ENCODE peak calls at places on chromosome 6, in seven cellular contexts. H is breast epithelium, B is endothelial cell of umbilical vein, P is uterus, K is tibial nerve, R is A549, E is heart left ventricle. W is an unnamed sample.

GRCh38 chr6:149938571-149939462 is 3.0 kb upstream of the ULBP2 start:
- DNase-seq in H (no peak), B (no peak), P (no peak), K (no peak), R (peak; percentile 20), E (no peak), W (no peak)

GRCh38 chr6:136323431-136324112 is 33.9 kb upstream of the BCLAF1 start:
- DNase-seq in H (no peak), B (no peak), P (peak; percentile 23), K (no peak), R (no peak), E (no peak), W (no peak)

GRCh38 chr6:163298079-163298807 is 116.3 kb upstream of the QKI start:
- DNase-seq in H (no peak), B (no peak), P (no peak), K (no peak), R (no peak), E (no peak), W (no peak)

GRCh38 chr6:84522135-84522535 is 242.3 kb downstream of the TBX18 start:
- DNase-seq in H (no peak), B (peak; percentile 71), P (no peak), K (peak; percentile 21), R (peak; percentile 10), E (no peak), W (no peak)

GRCh38 chr6:139080255-139080920 is 51.8 kb downstream of the ABRACL start:
- DNase-seq in H (no peak), B (no peak), P (no peak), K (no peak), R (no peak), E (no peak), W (peak; percentile 24)

GRCh38 chr6:16441262-16441661 is 202.9 kb downstream of the GMPR start:
- DNase-seq in H (no peak), B (no peak), P (no peak), K (no peak), R (no peak), E (no peak), W (no peak)

GRCh38 chr6:135830452-135830851 is 21.0 kb upstream of the PDE7B start:
- DNase-seq in H (no peak), B (no peak), P (no peak), K (no peak), R (no peak), E (no peak), W (no peak)

GRCh38 chr6:55729665-55730064 is 145.7 kb downstream of the BMP5 start:
- DNase-seq in H (no peak), B (no peak), P (no peak), K (no peak), R (no peak), E (no peak), W (no peak)

GRCh38 chr6:112478036-112478435 is 130.9 kb downstream of the RFPL4B start:
- DNase-seq in H (no peak), B (no peak), P (no peak), K (no peak), R (no peak), E (no peak), W (no peak)

GRCh38 chr6:91704531-91704930 is 1117.7 kb upstream of the MAP3K7 start:
- DNase-seq in H (no peak), B (no peak), P (no peak), K (no peak), R (no peak), E (no peak), W (no peak)

GRCh38 chr6:161249327-161249726 is 24.5 kb downstream of the AGPAT4 start:
- DNase-seq in H (no peak), B (no peak), P (no peak), K (no peak), R (no peak), E (no peak), W (no peak)

GRCh38 chr6:155080876-155081845 is 86.0 kb downstream of the TIAM2 start:
- DNase-seq in H (no peak), B (peak; percentile 77), P (no peak), K (no peak), R (no peak), E (no peak), W (no peak)

GRCh38 chr6:66361886-66362285 is 654.9 kb upstream of the EYS start:
- DNase-seq in H (no peak), B (no peak), P (no peak), K (no peak), R (no peak), E (no peak), W (no peak)

GRCh38 chr6:143074101-143074500 is 13.4 kb downstream of the AIG1 start:
- DNase-seq in H (no peak), B (no peak), P (no peak), K (no peak), R (no peak), E (no peak), W (no peak)

DNA sequence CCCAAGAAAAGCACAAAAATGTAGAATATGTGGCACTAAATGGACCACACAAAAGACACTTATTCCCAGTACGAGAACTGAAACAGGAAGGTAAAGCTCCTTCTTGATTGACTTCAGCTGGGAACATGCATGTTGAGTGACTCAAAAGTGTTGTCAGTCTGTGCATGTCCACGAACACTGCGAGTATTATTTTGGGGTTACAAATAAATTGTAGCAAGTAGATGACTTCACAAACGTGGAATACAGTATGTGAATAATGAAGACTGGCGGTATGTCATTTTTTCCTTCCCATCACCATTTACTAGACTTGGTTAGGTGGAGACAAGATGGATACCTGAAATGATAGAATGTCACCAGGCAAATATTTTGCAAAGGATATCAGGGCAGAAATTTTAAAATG is 45.4 kb downstream of the L3MBTL3 start:
- DNase-seq in H (no peak), B (no peak), P (no peak), K (no peak), R (no peak), E (no peak), W (no peak)
- TF ChIP-seq POLR2A in H (no peak), B (no peak), P (no peak), K (no peak), R (no peak), E (no peak), W (no peak)

DNA sequence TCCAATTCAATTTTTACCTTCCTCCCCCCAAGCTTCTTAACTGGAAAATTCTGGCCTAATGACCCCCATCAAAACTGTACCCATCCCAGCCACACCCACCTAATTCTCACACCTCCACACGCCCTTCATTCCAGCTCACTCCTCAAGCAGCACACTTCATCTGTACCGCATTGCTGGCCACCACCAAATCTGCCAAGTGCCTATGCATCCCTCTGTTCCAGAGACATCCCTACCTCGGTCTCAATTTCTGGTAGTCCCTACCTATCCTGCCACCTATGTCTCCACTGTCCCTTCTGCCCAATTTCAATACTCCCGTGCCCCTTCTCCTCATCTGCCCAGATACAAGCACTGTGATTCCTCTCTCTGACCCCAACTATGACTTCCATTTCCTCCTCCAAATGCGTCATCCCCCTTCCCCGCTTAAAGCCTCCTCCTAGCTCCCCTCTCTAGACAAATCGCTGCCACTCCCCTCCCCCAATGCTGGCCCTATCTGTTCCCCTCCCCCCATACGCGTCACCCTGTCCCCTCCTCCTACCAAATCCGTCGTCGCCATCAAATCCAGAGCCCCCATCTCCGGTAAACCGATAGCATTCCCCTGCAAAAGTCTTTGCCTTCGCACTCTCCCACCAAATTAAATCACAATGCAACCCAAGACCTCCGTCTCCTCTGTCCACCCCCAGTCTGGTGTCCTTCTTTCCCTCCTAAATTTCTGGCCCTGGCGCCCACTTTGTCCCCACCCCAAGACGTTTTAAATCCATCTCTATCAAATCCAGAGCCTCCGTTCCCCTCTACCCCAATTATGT is 1.2 kb downstream of the MTCH1 start:
- DNase-seq in H (no peak), B (peak; percentile 68), P (peak; percentile 55), K (no peak), R (no peak), E (peak; percentile 76), W (no peak)
- TF ChIP-seq POLR2A in H (no peak), B (no peak), P (no peak), K (no peak), R (no peak), E (no peak), W (no peak)

DNA sequence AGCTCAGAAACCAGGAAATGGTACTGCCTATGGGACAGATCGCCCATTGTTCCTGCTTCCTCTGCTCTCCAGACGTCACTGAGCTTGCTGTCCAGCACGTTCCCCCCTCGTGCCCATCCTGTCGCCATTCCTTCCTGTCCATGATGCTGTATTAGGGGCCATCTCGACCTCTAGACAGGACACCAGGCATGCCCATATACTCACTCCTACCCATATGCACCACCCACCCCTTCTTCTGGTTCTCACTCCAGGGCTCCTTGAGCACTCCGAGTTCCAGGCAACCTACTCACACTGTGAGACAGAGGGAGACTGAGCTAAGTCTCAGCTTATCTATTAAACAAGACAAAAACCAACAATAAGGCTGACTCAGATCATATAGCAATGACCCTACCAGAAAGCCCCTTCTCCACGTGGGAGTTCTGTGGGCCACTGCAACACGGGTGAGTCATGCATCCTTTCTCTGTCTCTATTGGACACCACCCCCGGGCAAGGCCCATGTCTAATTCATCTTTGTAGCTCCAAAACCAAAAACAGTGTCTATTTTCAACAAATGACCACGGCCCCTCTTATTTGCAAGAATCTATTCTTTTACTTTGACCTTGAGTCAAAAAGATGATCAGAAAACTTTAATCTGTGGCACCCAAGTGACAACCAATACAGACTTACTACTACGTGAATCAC is 65.7 kb downstream of the PSMG4 start:
- DNase-seq in H (no peak), B (peak; percentile 93), P (peak; percentile 23), K (no peak), R (peak; percentile 73), E (peak; percentile 47), W (no peak)
- TF ChIP-seq POLR2A in H (no peak), B (no peak), P (no peak), K (no peak), R (no peak), E (no peak), W (peak; percentile 15)

GRCh38 chr6:31356946-31357466 is at the start of gene HLA-B:
- DNase-seq in H (peak; percentile 47), B (peak; percentile 89), P (peak; percentile 89), K (peak; percentile 81), R (peak; percentile 10), E (peak; percentile 77), W (peak; percentile 77)
- TF ChIP-seq POLR2A in H (peak; percentile 70), B (no peak), P (peak; percentile 94), K (no peak), R (no peak), E (no peak), W (peak; percentile 59)

GRCh38 chr6:41366150-41366549 is 30.7 kb downstream of the NCR2 start:
- DNase-seq in H (no peak), B (no peak), P (no peak), K (no peak), R (no peak), E (no peak), W (no peak)
- TF ChIP-seq POLR2A in H (no peak), B (no peak), P (no peak), K (no peak), R (no peak), E (no peak), W (no peak)

W was measured in gastrocnemius medialis.